ENCODE peak calls at places on chromosome 3, in six cellular contexts. N is A549; A is activated T-helper 1 cell treated with anti-CD3 and anti-CD28 coated beads, Interleukin-2, amount 50 U/mL, for 16 hours; T is mesendoderm; M is cardiac septum; V is right cardiac atrium. B is an unnamed sample.

GRCh38 chr3:180265551-180265950 is 228.8 kb upstream of the PEX5L start:
- DNase-seq in N (no peak), A (no peak), T (no peak), M (no peak), V (no peak), B (no peak)

GRCh38 chr3:10255835-10256234 is 7.6 kb downstream of the TATDN2 start:
- DNase-seq in N (no peak), A (no peak), T (no peak), M (no peak), V (no peak), B (no peak)

GRCh38 chr3:49606427-49606826 is 52.1 kb downstream of the BSN start:
- DNase-seq in N (no peak), A (no peak), T (no peak), M (no peak), V (no peak), B (no peak)

GRCh38 chr3:24773798-24774197 is 279.1 kb upstream of the THRB start:
- DNase-seq in N (peak), A (no peak), T (peak), M (no peak), V (no peak), B (peak)

GRCh38 chr3:183484676-183485075 is 56.3 kb upstream of the MCF2L2 start:
- DNase-seq in N (no peak), A (no peak), T (no peak), M (no peak), V (no peak), B (no peak)

GRCh38 chr3:156449712-156450574 is 105.0 kb downstream of the SSR3 start:
- DNase-seq in N (peak), A (no peak), T (peak), M (no peak), V (no peak), B (no peak)

GRCh38 chr3:10551139-10551538 is 45.8 kb upstream of the ATP2B2 start:
- DNase-seq in N (no peak), A (no peak), T (no peak), M (peak), V (no peak), B (no peak)

GRCh38 chr3:58560771-58561311 is 16.4 kb downstream of the FAM107A start:
- DNase-seq in N (peak), A (no peak), T (peak), M (no peak), V (no peak), B (peak)

GRCh38 chr3:67653425-67654098 is 850 bp downstream of the SUCLG2 start:
- DNase-seq in N (no peak), A (no peak), T (no peak), M (no peak), V (peak), B (no peak)

GRCh38 chr3:101391413-101391812 is 71.0 kb upstream of the IMPG2 start:
- DNase-seq in N (no peak), A (no peak), T (no peak), M (no peak), V (no peak), B (no peak)

GRCh38 chr3:188979669-188980311 is 192.0 kb upstream of the TPRG1 start:
- DNase-seq in N (no peak), A (no peak), T (no peak), M (no peak), V (no peak), B (no peak)

GRCh38 chr3:114624047-114624445 is 330.2 kb downstream of the TIGIT start:
- DNase-seq in N (peak), A (no peak), T (no peak), M (peak), V (peak), B (peak)

GRCh38 chr3:119579366-119580147 is at the start of gene ADPRH:
- DNase-seq in N (peak), A (peak), T (peak), M (peak), V (peak), B (peak)

GRCh38 chr3:122366379-122366749 is 16.7 kb downstream of the MIX23 start:
- DNase-seq in N (peak), A (no peak), T (no peak), M (no peak), V (no peak), B (no peak)

GRCh38 chr3:140319801-140320200 is 358.1 kb upstream of the TRIM42 start:
- DNase-seq in N (no peak), A (no peak), T (no peak), M (no peak), V (no peak), B (no peak)

GRCh38 chr3:146227486-146227885 is 23.4 kb downstream of the PLSCR4 start:
- DNase-seq in N (no peak), A (no peak), T (peak), M (no peak), V (peak), B (no peak)

GRCh38 chr3:13530241-13531009 is 18.5 kb upstream of the FBLN2 start:
- DNase-seq in N (no peak), A (no peak), T (no peak), M (no peak), V (peak), B (peak)

GRCh38 chr3:125121246-125122010 is 65.6 kb upstream of the HEG1 start:
- DNase-seq in N (no peak), A (no peak), T (no peak), M (peak), V (no peak), B (no peak)

GRCh38 chr3:166291510-166291909 is 454.3 kb upstream of the BCHE start:
- DNase-seq in N (no peak), A (no peak), T (peak), M (no peak), V (no peak), B (no peak)

GRCh38 chr3:102827386-102827785 is 392.6 kb downstream of the ZPLD1 start:
- DNase-seq in N (no peak), A (no peak), T (no peak), M (no peak), V (no peak), B (no peak)

GRCh38 chr3:183308746-183309145 is 55.7 kb downstream of the B3GNT5 start:
- DNase-seq in N (no peak), A (no peak), T (no peak), M (no peak), V (no peak), B (no peak)

GRCh38 chr3:133277813-133278212 is 122.0 kb upstream of the BFSP2 start:
- DNase-seq in N (no peak), A (no peak), T (no peak), M (no peak), V (no peak), B (no peak)

GRCh38 chr3:189787622-189788021 is 156.4 kb downstream of the TP63 start:
- DNase-seq in N (no peak), A (no peak), T (no peak), M (no peak), V (no peak), B (no peak)

GRCh38 chr3:98730338-98730737 is 32.8 kb upstream of the ST3GAL6 start:
- DNase-seq in N (no peak), A (no peak), T (peak), M (no peak), V (no peak), B (no peak)

GRCh38 chr3:101849714-101850326 is 506 bp downstream of the NFKBIZ start:
- DNase-seq in N (peak), A (peak), T (peak), M (no peak), V (peak), B (no peak)

GRCh38 chr3:100825574-100825973 is 116.3 kb downstream of the TFG start:
- DNase-seq in N (no peak), A (no peak), T (no peak), M (no peak), V (no peak), B (no peak)

GRCh38 chr3:58088501-58088900 is 80.3 kb downstream of the FLNB start:
- DNase-seq in N (no peak), A (no peak), T (no peak), M (no peak), V (no peak), B (no peak)

GRCh38 chr3:99872633-99873254 is 55.1 kb downstream of the CMSS1 start:
- DNase-seq in N (no peak), A (no peak), T (no peak), M (no peak), V (no peak), B (no peak)

GRCh38 chr3:189339996-189340395 is 168.2 kb downstream of the TPRG1 start:
- DNase-seq in N (no peak), A (no peak), T (no peak), M (no peak), V (no peak), B (no peak)

GRCh38 chr3:33687406-33688010 is 30.5 kb downstream of the CLASP2 start:
- DNase-seq in N (no peak), A (no peak), T (no peak), M (no peak), V (no peak), B (no peak)

GRCh38 chr3:183275418-183275817 is 22.4 kb downstream of the B3GNT5 start:
- DNase-seq in N (peak), A (no peak), T (no peak), M (no peak), V (no peak), B (no peak)

GRCh38 chr3:187016639-187017345 is 86.5 kb downstream of the ST6GAL1 start:
- DNase-seq in N (peak), A (no peak), T (peak), M (no peak), V (no peak), B (no peak)

GRCh38 chr3:51688206-51688600 is 17.2 kb downstream of the TEX264 start:
- DNase-seq in N (no peak), A (no peak), T (no peak), M (no peak), V (no peak), B (no peak)

GRCh38 chr3:197404030-197404429 is 105.6 kb upstream of the DLG1 start:
- DNase-seq in N (no peak), A (no peak), T (no peak), M (peak), V (no peak), B (no peak)